ENCODE peak calls at places on chromosomes 12 and 14, in six cellular contexts. M is NCI-H1105, I is M059J, E is ovary, B is tibial nerve, O is uterus. S is an unnamed sample.

GRCh38 chr12:94326727-94327126 is 132.9 kb downstream of the CEP83 start:
- DNase-seq in B (no peak), I (peak; percentile 92), E (no peak), O (no peak), M (no peak), S (no peak)

GRCh38 chr12:67442896-67443295 is 173.7 kb downstream of the CAND1 start:
- DNase-seq in O (no peak), M (no peak), E (no peak), I (no peak), B (no peak), S (no peak)

GRCh38 chr14:22842211-22843122 is 6.1 kb downstream of the MMP14 start:
- DNase-seq in O (no peak), M (no peak), B (no peak), I (no peak), E (no peak), S (no peak)

GRCh38 chr12:109899783-109900751 is at the start of gene TCHP:
- DNase-seq in M (peak; percentile 82), B (peak; percentile 66), I (peak; percentile 86), O (peak; percentile 82), E (peak; percentile 84), S (peak; percentile 91)

GRCh38 chr12:713281-713875 is 39.0 kb upstream of the WNK1 start:
- DNase-seq in M (no peak), B (no peak), I (peak; percentile 10), O (no peak), E (no peak), S (no peak)

GRCh38 chr12:115979351-115979750 is 298.1 kb downstream of the MED13L start:
- DNase-seq in O (no peak), M (no peak), E (no peak), I (no peak), B (no peak), S (no peak)

GRCh38 chr12:115149685-115150378 is 465.9 kb upstream of the TBX3 start:
- DNase-seq in M (no peak), E (no peak), B (no peak), I (peak; percentile 99), O (no peak), S (no peak)

GRCh38 chr12:112133418-112133817 is 8.1 kb downstream of the TRAFD1 start:
- DNase-seq in E (no peak), O (no peak), I (no peak), B (no peak), M (no peak), S (no peak)

GRCh38 chr14:93023039-93023438 is 92.7 kb downstream of the ITPK1 start:
- DNase-seq in O (no peak), E (no peak), M (no peak), I (no peak), B (no peak), S (no peak)

GRCh38 chr12:75480469-75480949 is at the start of gene GLIPR1:
- DNase-seq in B (peak; percentile 47), O (peak; percentile 84), E (peak; percentile 69), M (no peak), I (peak; percentile 97), S (peak; percentile 88)

GRCh38 chr14:99602054-99602787 is 1.8 kb downstream of the CCDC85C start:
- DNase-seq in E (no peak), I (peak; percentile 20), M (no peak), B (no peak), O (no peak), S (no peak)

GRCh38 chr12:126668961-126669360 is 1598.0 kb upstream of the TMEM132C start:
- DNase-seq in O (no peak), I (peak; percentile 80), M (no peak), E (no peak), B (no peak), S (no peak)

GRCh38 chr14:55123101-55123500 is 6.0 kb upstream of the LGALS3 start:
- DNase-seq in M (no peak), E (no peak), I (peak; percentile 87), O (peak; percentile 73), B (no peak), S (no peak)

GRCh38 chr12:51819851-51820720 is 28.4 kb downstream of the FIGNL2 start:
- DNase-seq in I (peak; percentile 59), E (no peak), M (no peak), B (no peak), O (peak; percentile 31), S (no peak)

GRCh38 chr14:29800961-29801360 is 126.7 kb downstream of the PRKD1 start:
- DNase-seq in M (no peak), I (no peak), E (no peak), B (no peak), O (no peak), S (no peak)

GRCh38 chr12:27460471-27460978 is 14.0 kb downstream of the SMCO2 start:
- DNase-seq in M (no peak), B (no peak), O (no peak), E (no peak), I (peak; percentile 62), S (no peak)

GRCh38 chr12:57666897-57667296 is 27.0 kb upstream of the OS9 start:
- DNase-seq in E (no peak), B (no peak), M (no peak), O (no peak), I (no peak), S (no peak)

GRCh38 chr14:23078692-23079116 is 16.2 kb downstream of the ACIN1 start:
- DNase-seq in B (peak; percentile 45), M (no peak), I (peak; percentile 96), O (peak; percentile 75), E (no peak), S (peak; percentile 88)

GRCh38 chr12:86117711-86118110 is 138.5 kb downstream of the MGAT4C start:
- DNase-seq in B (no peak), O (no peak), M (no peak), E (no peak), I (peak; percentile 48), S (no peak)

GRCh38 chr14:33647385-33647786 is 303.5 kb downstream of the EGLN3 start:
- DNase-seq in B (no peak), E (no peak), M (no peak), O (no peak), I (peak; percentile 97), S (no peak)

GRCh38 chr12:128729628-128730121 is 94.1 kb downstream of the SLC15A4 start:
- DNase-seq in O (no peak), B (no peak), E (no peak), M (no peak), I (peak; percentile 62), S (no peak)

GRCh38 chr14:23119362-23120327 is 590 bp upstream of the CEBPE start:
- DNase-seq in B (no peak), I (no peak), M (no peak), E (peak; percentile 6), O (no peak), S (no peak)

S was measured in aorta.